ENCODE peak calls at places on chromosomes 1 and 21, in four cellular contexts. R, K, J and I are unnamed samples.

GRCh38 chr21:44874497-44875331 is 1.2 kb upstream of the PTTG1IP start:
- DNase-seq in J (peak; percentile 76), R (no peak), K (peak; percentile 55), I (peak; percentile 25)

GRCh38 chr1:54774820-54775498 is 10.6 kb upstream of the PARS2 start:
- DNase-seq in K (peak; percentile 22), R (no peak), J (no peak), I (no peak)

GRCh38 chr1:41773842-41774241 is 144.9 kb downstream of the HIVEP3 start:
- DNase-seq in J (no peak), R (no peak), K (no peak), I (no peak)

GRCh38 chr1:220283616-220284015 is 11.4 kb upstream of the RAB3GAP2 start:
- DNase-seq in K (peak; percentile 53), J (no peak), R (no peak), I (no peak)

GRCh38 chr1:2543543-2544092 is 12.6 kb upstream of the TNFRSF14 start:
- DNase-seq in R (no peak), K (peak; percentile 46), J (no peak), I (peak; percentile 43)

GRCh38 chr1:59638172-59638800 is 176.5 kb upstream of the HOOK1 start:
- DNase-seq in R (peak; percentile 78), J (no peak), K (peak; percentile 81), I (no peak)

GRCh38 chr1:46333300-46334029 is 7.1 kb upstream of the NSUN4 start:
- DNase-seq in R (no peak), K (peak; percentile 44), J (no peak), I (no peak)

GRCh38 chr1:172746091-172746949 is 87.4 kb downstream of the FASLG start:
- DNase-seq in R (peak; percentile 96), J (peak; percentile 54), K (peak; percentile 97), I (peak; percentile 83)

GRCh38 chr1:186980400-186980799 is 151.7 kb downstream of the PLA2G4A start:
- DNase-seq in R (no peak), J (no peak), K (no peak), I (no peak)

GRCh38 chr1:24912359-24913273 is 17.5 kb downstream of the RUNX3 start:
- DNase-seq in K (no peak), R (no peak), J (no peak), I (no peak)

GRCh38 chr1:3708696-3709246 is 43.5 kb upstream of the CCDC27 start:
- DNase-seq in J (no peak), K (no peak), R (no peak), I (no peak)

GRCh38 chr21:36747815-36748381 is 49.0 kb downstream of the SIM2 start:
- DNase-seq in J (no peak), R (no peak), K (peak; percentile 68), I (no peak)